ENCODE peak calls at places on chromosomes 2 and 18, in four cellular contexts. One of them, this sample, is unnamed.

GRCh38 chr2:240155080-240156025 is 14.9 kb upstream of the OTOS start:
- DNase-seq in A673: no peak
- DNase-seq in posterior cingulate gyrus: peak
- DNase-seq in hypothalamus: peak
- DNase-seq in this sample: no peak

GRCh38 chr18:75754433-75754832 is 326.9 kb upstream of the SMIM21 start:
- DNase-seq in hypothalamus: no peak
- DNase-seq in posterior cingulate gyrus: no peak
- DNase-seq in A673: no peak
- DNase-seq in this sample: no peak

GRCh38 chr2:128444044-128444771 is 125.5 kb upstream of the HS6ST1 start:
- DNase-seq in posterior cingulate gyrus: peak
- DNase-seq in A673: no peak
- DNase-seq in hypothalamus: no peak
- DNase-seq in this sample: no peak

GRCh38 chr2:145744541-145745386 is 1224.8 kb upstream of the ZEB2 start:
- DNase-seq in posterior cingulate gyrus: no peak
- DNase-seq in hypothalamus: no peak
- DNase-seq in A673: peak
- DNase-seq in this sample: no peak

GRCh38 chr2:10305715-10306114 is 3.0 kb downstream of the HPCAL1 start:
- DNase-seq in hypothalamus: no peak
- DNase-seq in A673: no peak
- DNase-seq in posterior cingulate gyrus: no peak
- DNase-seq in this sample: no peak

GRCh38 chr18:8946046-8946838 is 156.3 kb upstream of the NDUFV2 start:
- DNase-seq in A673: no peak
- DNase-seq in posterior cingulate gyrus: no peak
- DNase-seq in hypothalamus: no peak
- DNase-seq in this sample: no peak

GRCh38 chr18:56402872-56403516 is 235.4 kb downstream of the TXNL1 start:
- DNase-seq in posterior cingulate gyrus: no peak
- DNase-seq in A673: peak
- DNase-seq in hypothalamus: no peak
- DNase-seq in this sample: no peak

GRCh38 chr2:101802329-101802728 is 104.8 kb downstream of the MAP4K4 start:
- DNase-seq in posterior cingulate gyrus: no peak
- DNase-seq in A673: no peak
- DNase-seq in hypothalamus: no peak
- DNase-seq in this sample: no peak

GRCh38 chr2:41136966-41137494 is 685.1 kb upstream of the SLC8A1 start:
- DNase-seq in A673: no peak
- DNase-seq in hypothalamus: no peak
- DNase-seq in posterior cingulate gyrus: no peak
- DNase-seq in this sample: no peak

GRCh38 chr18:28794459-28795245 is 617.7 kb upstream of the CDH2 start:
- DNase-seq in hypothalamus: no peak
- DNase-seq in A673: no peak
- DNase-seq in posterior cingulate gyrus: no peak
- DNase-seq in this sample: no peak

GRCh38 chr2:151668737-151669136 is 65.5 kb downstream of the NEB start:
- DNase-seq in A673: peak
- DNase-seq in posterior cingulate gyrus: no peak
- DNase-seq in hypothalamus: no peak
- DNase-seq in this sample: no peak

GRCh38 chr2:132466428-132467028 is 49.9 kb downstream of the GPR39 start:
- DNase-seq in posterior cingulate gyrus: no peak
- DNase-seq in hypothalamus: no peak
- DNase-seq in A673: no peak
- DNase-seq in this sample: no peak

GRCh38 chr2:7191927-7192326 is 274.7 kb downstream of the RNF144A start:
- DNase-seq in A673: peak
- DNase-seq in hypothalamus: no peak
- DNase-seq in posterior cingulate gyrus: no peak
- DNase-seq in this sample: no peak

This sample was measured in NCI-H187 treated with DMSO at 0.1 percent for 48 hours.